ENCODE peak calls at places on chromosome 11, in nine cellular contexts. One of them, this sample, is unnamed.

GRCh38 chr11:71244116-71244815 is 8.1 kb downstream of the SHANK2 start:
- DNase-seq in endothelial cell: no peak
- DNase-seq in progenitor cell of endocrine pancreas: no peak
- DNase-seq in LHCN-M2: peak; percentile 49
- DNase-seq in transverse colon: no peak
- DNase-seq in stimulated activated naive CD8-positive, alpha-beta T cell treated with anti-CD3 and anti-CD28 coated beads, Interleukin-15, amount 100 ng/mL, for 72 hours: no peak
- DNase-seq in NCI-H187 treated with DMSO at 0.1 percent for 48 hours: no peak
- DNase-seq in epithelial cell of prostate: no peak
- DNase-seq in tibial artery: no peak
- DNase-seq in this sample: no peak

GRCh38 chr11:17730608-17731462 is 3.7 kb upstream of the KCNC1 start:
- DNase-seq in endothelial cell: peak; percentile 92
- DNase-seq in progenitor cell of endocrine pancreas: peak; percentile 78
- DNase-seq in LHCN-M2: peak; percentile 82
- DNase-seq in transverse colon: peak; percentile 71
- DNase-seq in stimulated activated naive CD8-positive, alpha-beta T cell treated with anti-CD3 and anti-CD28 coated beads, Interleukin-15, amount 100 ng/mL, for 72 hours: peak; percentile 74
- DNase-seq in NCI-H187 treated with DMSO at 0.1 percent for 48 hours: peak; percentile 64
- DNase-seq in epithelial cell of prostate: peak; percentile 22
- DNase-seq in tibial artery: peak; percentile 60
- DNase-seq in this sample: no peak

GRCh38 chr11:67698247-67698646 is 23.8 kb upstream of the ALDH3B2 start:
- DNase-seq in endothelial cell: no peak
- DNase-seq in progenitor cell of endocrine pancreas: no peak
- DNase-seq in LHCN-M2: peak; percentile 11
- DNase-seq in transverse colon: no peak
- DNase-seq in stimulated activated naive CD8-positive, alpha-beta T cell treated with anti-CD3 and anti-CD28 coated beads, Interleukin-15, amount 100 ng/mL, for 72 hours: peak; percentile 22
- DNase-seq in NCI-H187 treated with DMSO at 0.1 percent for 48 hours: no peak
- DNase-seq in epithelial cell of prostate: no peak
- DNase-seq in tibial artery: no peak
- DNase-seq in this sample: no peak

GRCh38 chr11:79313513-79313912 is 127.3 kb downstream of the TENM4 start:
- DNase-seq in endothelial cell: no peak
- DNase-seq in progenitor cell of endocrine pancreas: no peak
- DNase-seq in LHCN-M2: no peak
- DNase-seq in transverse colon: no peak
- DNase-seq in stimulated activated naive CD8-positive, alpha-beta T cell treated with anti-CD3 and anti-CD28 coated beads, Interleukin-15, amount 100 ng/mL, for 72 hours: no peak
- DNase-seq in NCI-H187 treated with DMSO at 0.1 percent for 48 hours: no peak
- DNase-seq in epithelial cell of prostate: no peak
- DNase-seq in tibial artery: no peak
- DNase-seq in this sample: no peak

GRCh38 chr11:119666463-119667131 is 62.4 kb downstream of the NECTIN1 start:
- DNase-seq in endothelial cell: peak; percentile 90
- DNase-seq in progenitor cell of endocrine pancreas: peak; percentile 83
- DNase-seq in LHCN-M2: peak; percentile 64
- DNase-seq in transverse colon: peak; percentile 79
- DNase-seq in stimulated activated naive CD8-positive, alpha-beta T cell treated with anti-CD3 and anti-CD28 coated beads, Interleukin-15, amount 100 ng/mL, for 72 hours: peak; percentile 64
- DNase-seq in NCI-H187 treated with DMSO at 0.1 percent for 48 hours: no peak
- DNase-seq in epithelial cell of prostate: no peak
- DNase-seq in tibial artery: peak; percentile 65
- DNase-seq in this sample: peak; percentile 83

GRCh38 chr11:15745266-15745665 is 611.1 kb downstream of the SOX6 start:
- DNase-seq in endothelial cell: no peak
- DNase-seq in progenitor cell of endocrine pancreas: no peak
- DNase-seq in LHCN-M2: no peak
- DNase-seq in transverse colon: no peak
- DNase-seq in stimulated activated naive CD8-positive, alpha-beta T cell treated with anti-CD3 and anti-CD28 coated beads, Interleukin-15, amount 100 ng/mL, for 72 hours: no peak
- DNase-seq in NCI-H187 treated with DMSO at 0.1 percent for 48 hours: no peak
- DNase-seq in epithelial cell of prostate: no peak
- DNase-seq in tibial artery: no peak
- DNase-seq in this sample: no peak

GRCh38 chr11:75771646-75772410 is 3.2 kb downstream of the DGAT2 start:
- DNase-seq in endothelial cell: no peak
- DNase-seq in progenitor cell of endocrine pancreas: no peak
- DNase-seq in LHCN-M2: no peak
- DNase-seq in transverse colon: peak; percentile 14
- DNase-seq in stimulated activated naive CD8-positive, alpha-beta T cell treated with anti-CD3 and anti-CD28 coated beads, Interleukin-15, amount 100 ng/mL, for 72 hours: no peak
- DNase-seq in NCI-H187 treated with DMSO at 0.1 percent for 48 hours: no peak
- DNase-seq in epithelial cell of prostate: no peak
- DNase-seq in tibial artery: peak; percentile 51
- DNase-seq in this sample: no peak

GRCh38 chr11:69816671-69817070 is 2.5 kb downstream of the FGF3 start:
- DNase-seq in endothelial cell: no peak
- DNase-seq in progenitor cell of endocrine pancreas: no peak
- DNase-seq in LHCN-M2: no peak
- DNase-seq in transverse colon: no peak
- DNase-seq in stimulated activated naive CD8-positive, alpha-beta T cell treated with anti-CD3 and anti-CD28 coated beads, Interleukin-15, amount 100 ng/mL, for 72 hours: no peak
- DNase-seq in NCI-H187 treated with DMSO at 0.1 percent for 48 hours: no peak
- DNase-seq in epithelial cell of prostate: no peak
- DNase-seq in tibial artery: no peak
- DNase-seq in this sample: no peak

GRCh38 chr11:206516-207212 is 535 bp downstream of the BET1L start:
- DNase-seq in endothelial cell: no peak
- DNase-seq in progenitor cell of endocrine pancreas: no peak
- DNase-seq in LHCN-M2: no peak
- DNase-seq in transverse colon: peak; percentile 62
- DNase-seq in stimulated activated naive CD8-positive, alpha-beta T cell treated with anti-CD3 and anti-CD28 coated beads, Interleukin-15, amount 100 ng/mL, for 72 hours: no peak
- DNase-seq in NCI-H187 treated with DMSO at 0.1 percent for 48 hours: no peak
- DNase-seq in epithelial cell of prostate: no peak
- DNase-seq in tibial artery: no peak
- DNase-seq in this sample: no peak

GRCh38 chr11:69403556-69404215 is 77.8 kb upstream of the LINC01488 start:
- DNase-seq in endothelial cell: no peak
- DNase-seq in progenitor cell of endocrine pancreas: no peak
- DNase-seq in LHCN-M2: peak; percentile 58
- DNase-seq in transverse colon: no peak
- DNase-seq in stimulated activated naive CD8-positive, alpha-beta T cell treated with anti-CD3 and anti-CD28 coated beads, Interleukin-15, amount 100 ng/mL, for 72 hours: no peak
- DNase-seq in NCI-H187 treated with DMSO at 0.1 percent for 48 hours: no peak
- DNase-seq in epithelial cell of prostate: no peak
- DNase-seq in tibial artery: no peak
- DNase-seq in this sample: no peak

GRCh38 chr11:17598700-17599459 is 51.8 kb downstream of the OTOG start:
- DNase-seq in endothelial cell: peak; percentile 90
- DNase-seq in progenitor cell of endocrine pancreas: peak; percentile 77
- DNase-seq in LHCN-M2: peak; percentile 40
- DNase-seq in transverse colon: peak; percentile 67
- DNase-seq in stimulated activated naive CD8-positive, alpha-beta T cell treated with anti-CD3 and anti-CD28 coated beads, Interleukin-15, amount 100 ng/mL, for 72 hours: peak; percentile 63
- DNase-seq in NCI-H187 treated with DMSO at 0.1 percent for 48 hours: no peak
- DNase-seq in epithelial cell of prostate: no peak
- DNase-seq in tibial artery: peak; percentile 44
- DNase-seq in this sample: peak; percentile 83